ENCODE peak calls at places on chromosomes 6 and 20, in seven cellular contexts. One of them, this sample, is unnamed.

GRCh38 chr6:99362644-99363268 is 13.3 kb upstream of the FAXC start:
- DNase-seq in IMR-90: no peak
- DNase-seq in trophoblast cell: no peak
- DNase-seq in H9: no peak
- DNase-seq in neuronal stem cell: no peak
- DNase-seq in mesenchymal stem cell: no peak
- DNase-seq in H1: no peak
- DNase-seq in this sample: no peak

GRCh38 chr6:34243131-34243771 is 5.6 kb downstream of the SMIM29 start:
- DNase-seq in H9: no peak
- DNase-seq in IMR-90: peak
- DNase-seq in neuronal stem cell: no peak
- DNase-seq in trophoblast cell: no peak
- DNase-seq in mesenchymal stem cell: peak
- DNase-seq in H1: no peak
- DNase-seq in this sample: no peak

GRCh38 chr6:21942910-21943309 is 349.4 kb downstream of the SOX4 start:
- DNase-seq in trophoblast cell: no peak
- DNase-seq in neuronal stem cell: no peak
- DNase-seq in mesenchymal stem cell: peak
- DNase-seq in H9: no peak
- DNase-seq in H1: no peak
- DNase-seq in IMR-90: no peak
- DNase-seq in this sample: no peak

GRCh38 chr20:32984196-32984595 is 20.0 kb downstream of the SUN5 start:
- DNase-seq in trophoblast cell: no peak
- DNase-seq in H9: no peak
- DNase-seq in neuronal stem cell: no peak
- DNase-seq in IMR-90: no peak
- DNase-seq in mesenchymal stem cell: no peak
- DNase-seq in H1: no peak
- DNase-seq in this sample: peak

GRCh38 chr20:208937-209566 is 18.0 kb upstream of the DEFB129 start:
- DNase-seq in H1: no peak
- DNase-seq in trophoblast cell: no peak
- DNase-seq in mesenchymal stem cell: peak
- DNase-seq in neuronal stem cell: no peak
- DNase-seq in H9: no peak
- DNase-seq in IMR-90: peak
- DNase-seq in this sample: peak

GRCh38 chr6:150004783-150005717 is 20.3 kb downstream of the RAET1L start:
- DNase-seq in mesenchymal stem cell: peak
- DNase-seq in neuronal stem cell: peak
- DNase-seq in H9: peak
- DNase-seq in H1: peak
- DNase-seq in IMR-90: peak
- DNase-seq in trophoblast cell: peak
- DNase-seq in this sample: peak

GRCh38 chr6:21594427-21595264 is 1.1 kb downstream of the SOX4 start:
- DNase-seq in H9: no peak
- DNase-seq in mesenchymal stem cell: peak
- DNase-seq in H1: no peak
- DNase-seq in IMR-90: peak
- DNase-seq in trophoblast cell: peak
- DNase-seq in neuronal stem cell: no peak
- DNase-seq in this sample: peak

GRCh38 chr6:157460182-157460999 is 79.4 kb downstream of the ZDHHC14 start:
- DNase-seq in H1: no peak
- DNase-seq in IMR-90: peak
- DNase-seq in neuronal stem cell: no peak
- DNase-seq in H9: no peak
- DNase-seq in mesenchymal stem cell: no peak
- DNase-seq in trophoblast cell: no peak
- DNase-seq in this sample: no peak

GRCh38 chr6:55777461-55777860 is 97.9 kb downstream of the BMP5 start:
- DNase-seq in H9: no peak
- DNase-seq in trophoblast cell: no peak
- DNase-seq in neuronal stem cell: no peak
- DNase-seq in H1: no peak
- DNase-seq in IMR-90: peak
- DNase-seq in mesenchymal stem cell: no peak
- DNase-seq in this sample: no peak

GRCh38 chr20:52461602-52462001 is 270.0 kb upstream of the ZFP64 start:
- DNase-seq in IMR-90: no peak
- DNase-seq in trophoblast cell: no peak
- DNase-seq in mesenchymal stem cell: no peak
- DNase-seq in H1: no peak
- DNase-seq in neuronal stem cell: no peak
- DNase-seq in H9: no peak
- DNase-seq in this sample: no peak

GRCh38 chr6:114936060-114936459 is 593.2 kb upstream of the HS3ST5 start:
- DNase-seq in H1: no peak
- DNase-seq in H9: no peak
- DNase-seq in mesenchymal stem cell: no peak
- DNase-seq in trophoblast cell: no peak
- DNase-seq in neuronal stem cell: peak
- DNase-seq in IMR-90: no peak
- DNase-seq in this sample: no peak

GRCh38 chr20:50270569-50270968 is 79.9 kb downstream of the CEBPB start:
- DNase-seq in mesenchymal stem cell: no peak
- DNase-seq in H9: no peak
- DNase-seq in H1: no peak
- DNase-seq in IMR-90: no peak
- DNase-seq in trophoblast cell: peak
- DNase-seq in neuronal stem cell: no peak
- DNase-seq in this sample: no peak

GRCh38 chr20:64161595-64162238 is 2.5 kb upstream of the MYT1 start:
- DNase-seq in trophoblast cell: peak
- DNase-seq in H1: peak
- DNase-seq in H9: peak
- DNase-seq in neuronal stem cell: peak
- DNase-seq in IMR-90: peak
- DNase-seq in mesenchymal stem cell: peak
- DNase-seq in this sample: peak

DNA sequence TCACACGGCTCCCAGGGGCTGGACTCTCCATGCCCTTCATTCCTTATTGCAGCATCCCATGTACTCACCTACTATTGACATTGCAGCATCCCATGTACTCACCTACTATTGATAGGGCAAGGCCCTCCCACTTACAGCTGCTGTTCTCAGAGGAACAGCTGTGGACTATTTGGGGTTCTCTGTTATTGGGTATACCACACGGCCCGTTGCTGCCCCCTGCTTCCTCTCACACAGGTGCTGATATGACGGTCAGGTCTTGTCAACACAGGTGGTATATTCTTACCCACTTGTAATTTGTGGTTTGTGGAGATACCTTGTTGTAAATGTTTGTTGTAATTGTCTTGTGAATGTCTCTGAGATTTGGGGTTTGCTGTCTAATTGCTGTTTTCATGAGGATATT is 18.8 kb downstream of the ALDH5A1 start:
- DNase-seq in trophoblast cell: no peak
- DNase-seq in H1: no peak
- DNase-seq in neuronal stem cell: no peak
- DNase-seq in mesenchymal stem cell: no peak
- DNase-seq in IMR-90: no peak
- DNase-seq in H9: no peak
- DNase-seq in this sample: no peak
- H4K8ac ChIP-seq in trophoblast cell: no peak
- H4K8ac ChIP-seq in H1: no peak
- H4K8ac ChIP-seq in neuronal stem cell: no peak
- H4K8ac ChIP-seq in mesenchymal stem cell: no peak
- H4K8ac ChIP-seq in IMR-90: no peak
- H4K8ac ChIP-seq in H9: no peak
- H4K8ac ChIP-seq in this sample: no peak

GRCh38 chr6:140105857-140106256 is 731.4 kb upstream of the CITED2 start:
- DNase-seq in neuronal stem cell: no peak
- DNase-seq in IMR-90: no peak
- DNase-seq in mesenchymal stem cell: peak
- DNase-seq in H9: peak
- DNase-seq in trophoblast cell: peak
- DNase-seq in H1: peak
- DNase-seq in this sample: peak
- H2BK5ac ChIP-seq in neuronal stem cell: no peak
- H2BK5ac ChIP-seq in IMR-90: no peak
- H2BK5ac ChIP-seq in mesenchymal stem cell: no peak
- H2BK5ac ChIP-seq in H9: no peak
- H2BK5ac ChIP-seq in trophoblast cell: no peak
- H2BK5ac ChIP-seq in H1: no peak
- H2BK5ac ChIP-seq in this sample: no peak

DNA sequence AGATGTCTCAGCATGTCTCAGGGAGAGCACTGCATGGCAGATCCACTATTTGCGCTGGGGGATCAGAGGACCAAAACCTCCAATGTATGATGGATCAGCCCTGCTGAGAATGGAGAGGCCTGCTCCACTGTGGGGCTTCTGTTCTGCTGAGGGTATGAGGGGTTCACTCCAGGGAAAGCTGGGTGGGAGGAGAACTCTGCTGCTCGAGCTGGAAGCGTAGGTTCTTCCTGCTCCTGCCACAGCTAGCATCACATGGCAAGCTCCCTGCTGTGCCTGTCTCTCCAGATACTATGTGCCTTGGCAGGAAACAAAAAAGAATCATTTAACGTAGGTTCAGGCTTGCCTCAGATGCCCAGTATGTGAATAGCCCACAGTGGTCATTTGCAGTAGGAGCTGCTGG is 105.8 kb downstream of the EPM2A start:
- DNase-seq in IMR-90: no peak
- DNase-seq in mesenchymal stem cell: no peak
- DNase-seq in H1: no peak
- DNase-seq in neuronal stem cell: no peak
- DNase-seq in trophoblast cell: no peak
- DNase-seq in H9: no peak
- DNase-seq in this sample: peak
- H4K8ac ChIP-seq in IMR-90: no peak
- H4K8ac ChIP-seq in mesenchymal stem cell: no peak
- H4K8ac ChIP-seq in H1: no peak
- H4K8ac ChIP-seq in neuronal stem cell: no peak
- H4K8ac ChIP-seq in trophoblast cell: no peak
- H4K8ac ChIP-seq in H9: no peak
- H4K8ac ChIP-seq in this sample: no peak

GRCh38 chr6:82275686-82276085 is 28.1 kb upstream of the IBTK start:
- DNase-seq in trophoblast cell: no peak
- DNase-seq in IMR-90: no peak
- DNase-seq in neuronal stem cell: no peak
- DNase-seq in H9: no peak
- DNase-seq in H1: no peak
- DNase-seq in mesenchymal stem cell: no peak
- DNase-seq in this sample: no peak
- H2BK5ac ChIP-seq in trophoblast cell: no peak
- H2BK5ac ChIP-seq in IMR-90: no peak
- H2BK5ac ChIP-seq in neuronal stem cell: no peak
- H2BK5ac ChIP-seq in H9: no peak
- H2BK5ac ChIP-seq in H1: no peak
- H2BK5ac ChIP-seq in mesenchymal stem cell: no peak
- H2BK5ac ChIP-seq in this sample: no peak

GRCh38 chr20:12372557-12372956 is 454.9 kb downstream of the BTBD3 start:
- DNase-seq in trophoblast cell: no peak
- DNase-seq in neuronal stem cell: no peak
- DNase-seq in H9: no peak
- DNase-seq in IMR-90: no peak
- DNase-seq in H1: no peak
- DNase-seq in mesenchymal stem cell: no peak
- DNase-seq in this sample: no peak
- H4K8ac ChIP-seq in trophoblast cell: no peak
- H4K8ac ChIP-seq in neuronal stem cell: no peak
- H4K8ac ChIP-seq in H9: no peak
- H4K8ac ChIP-seq in IMR-90: no peak
- H4K8ac ChIP-seq in H1: no peak
- H4K8ac ChIP-seq in mesenchymal stem cell: no peak
- H4K8ac ChIP-seq in this sample: no peak

DNA sequence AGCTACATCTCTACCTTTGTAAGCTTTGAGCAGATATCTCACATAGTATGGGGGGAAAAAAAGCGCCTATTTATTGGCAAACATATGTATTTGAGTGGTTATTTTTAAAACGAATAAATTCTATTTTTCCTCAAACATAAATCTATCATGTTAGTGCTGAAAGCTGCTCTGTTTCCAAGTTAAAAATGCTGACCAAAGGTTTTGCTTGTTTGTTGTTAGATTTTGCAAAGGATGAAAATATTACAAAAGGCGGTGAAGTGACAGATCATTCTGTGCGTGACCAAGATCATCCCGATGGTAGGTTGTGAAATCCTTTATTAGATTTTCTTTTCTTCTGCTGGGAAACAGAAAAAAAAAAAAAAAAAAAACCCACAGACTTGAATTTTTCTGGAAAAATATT is 605.9 kb downstream of the KIF16B start:
- DNase-seq in neuronal stem cell: no peak
- DNase-seq in H1: no peak
- DNase-seq in H9: no peak
- DNase-seq in mesenchymal stem cell: no peak
- DNase-seq in trophoblast cell: no peak
- DNase-seq in IMR-90: no peak
- DNase-seq in this sample: no peak
- H2BK5ac ChIP-seq in neuronal stem cell: no peak
- H2BK5ac ChIP-seq in H1: no peak
- H2BK5ac ChIP-seq in H9: no peak
- H2BK5ac ChIP-seq in mesenchymal stem cell: no peak
- H2BK5ac ChIP-seq in trophoblast cell: no peak
- H2BK5ac ChIP-seq in IMR-90: no peak
- H2BK5ac ChIP-seq in this sample: no peak

This sample was measured in mesendoderm.